ENCODE peak calls at places on chromosomes 16 and 17, in seven cellular contexts. M is AG10803, A is NCI-H2081, P is GM12864, Q is neural progenitor cell, R is Daoy, D is hepatic stellate cell. K is an unnamed sample.
A peak's percentile ranks its signal among the peaks of the same experiment; 100 is the strongest.

GRCh38 chr16:2388139-2388874 is 40.9 kb upstream of the CCNF start:
- DNase-seq in D (no peak), M (no peak), P (no peak), Q (no peak), A (no peak), R (no peak), K (no peak)

GRCh38 chr16:25065899-25066298 is 45.6 kb upstream of the LCMT1 start:
- DNase-seq in A (no peak), Q (no peak), D (no peak), P (no peak), R (no peak), M (no peak), K (no peak)

GRCh38 chr17:63479495-63480184 is 2.8 kb downstream of the ACE start:
- DNase-seq in P (no peak), Q (no peak), D (no peak), A (no peak), M (no peak), R (no peak), K (no peak)

GRCh38 chr17:40194821-40195220 is 17.6 kb downstream of the RAPGEFL1 start:
- DNase-seq in P (no peak), Q (no peak), M (no peak), D (no peak), A (no peak), R (no peak), K (no peak)

GRCh38 chr17:1091885-1092284 is 87.9 kb downstream of the ABR start:
- DNase-seq in Q (no peak), P (no peak), D (no peak), M (no peak), R (no peak), A (no peak), K (no peak)

GRCh38 chr17:3526971-3527370 is 30.6 kb downstream of the TRPV3 start:
- DNase-seq in R (no peak), D (no peak), A (no peak), Q (no peak), P (no peak), M (no peak), K (no peak)

GRCh38 chr16:57709663-57710062 is 15.1 kb downstream of the DRC7 start:
- DNase-seq in R (no peak), M (no peak), A (no peak), P (no peak), D (no peak), Q (no peak), K (no peak)

GRCh38 chr17:9644910-9645751 is at the start of gene USP43:
- DNase-seq in P (no peak), A (peak; percentile 25), M (peak; percentile 12), D (no peak), Q (peak; percentile 41), R (peak; percentile 61), K (peak; percentile 18)

GRCh38 chr16:61324044-61324443 is 712.2 kb downstream of the CDH8 start:
- DNase-seq in Q (peak; percentile 61), R (no peak), M (no peak), P (no peak), A (peak; percentile 53), D (no peak), K (no peak)

GRCh38 chr16:85699628-85700027 is 10.9 kb upstream of the GINS2 start:
- DNase-seq in R (peak; percentile 75), M (peak; percentile 53), A (no peak), P (no peak), Q (no peak), D (peak; percentile 45), K (no peak)

GRCh38 chr16:681746-682427 is 1.7 kb downstream of the STUB1 start:
- DNase-seq in P (no peak), A (no peak), R (no peak), D (no peak), M (no peak), Q (no peak), K (no peak)

K was measured in activated CD4-positive, alpha-beta memory T cell treated with anti-CD3 and anti-CD28 coated beads, Interleukin-2, amount 10 ng/mL, durations not matched to agents 7 days and 5 days.